ENCODE peak calls at places on chromosomes 12 and 14, in six cellular contexts. Q is transverse colon, G is mucosa of descending colon, P is lower lobe of right lung, V is left ventricle myocardium inferior, U is uterus. J is an unnamed sample.

GRCh38 chr14:67575684-67576083 is 24.4 kb downstream of the PIGH start:
- DNase-seq in V (no peak), Q (no peak), U (no peak), P (peak; percentile 45), G (no peak), J (peak; percentile 59)

GRCh38 chr14:78170203-78170602 is at the start of gene NRXN3:
- DNase-seq in U (no peak), G (peak; percentile 23), Q (peak; percentile 8), P (no peak), V (no peak), J (peak; percentile 4)

GRCh38 chr14:77203611-77204456 is 22.2 kb downstream of the TMEM63C start:
- DNase-seq in V (no peak), P (no peak), U (no peak), Q (no peak), G (no peak), J (no peak)

GRCh38 chr14:64704145-64704742 is at the start of gene PLEKHG3:
- DNase-seq in V (peak; percentile 85), G (peak; percentile 93), U (peak; percentile 87), Q (peak; percentile 90), P (peak; percentile 84), J (peak; percentile 69)

GRCh38 chr12:88639361-88639760 is 59.1 kb upstream of the KITLG start:
- DNase-seq in U (no peak), G (no peak), P (no peak), V (no peak), Q (no peak), J (no peak)

GRCh38 chr14:99732436-99733220 is 48.5 kb downstream of the CYP46A1 start:
- DNase-seq in P (peak; percentile 43), U (peak; percentile 14), V (peak; percentile 16), G (peak; percentile 23), Q (peak; percentile 6), J (no peak)

GRCh38 chr14:103625361-103626095 is 3.5 kb upstream of the KLC1 start:
- DNase-seq in V (no peak), P (no peak), Q (peak; percentile 22), G (no peak), U (no peak), J (no peak)

GRCh38 chr12:89154743-89155530 is 197.4 kb downstream of the DUSP6 start:
- DNase-seq in U (no peak), G (no peak), Q (no peak), P (no peak), V (no peak), J (no peak)

GRCh38 chr12:128637616-128638606 is 185.8 kb downstream of the SLC15A4 start:
- DNase-seq in G (no peak), P (no peak), Q (no peak), U (no peak), V (no peak), J (no peak)

GRCh38 chr14:74911704-74912103 is 11.4 kb downstream of the RPS6KL1 start:
- DNase-seq in U (no peak), Q (no peak), P (no peak), G (no peak), V (no peak), J (peak; percentile 12)

GRCh38 chr12:130879781-130880389 is 8.0 kb downstream of the RAN start:
- DNase-seq in P (no peak), V (no peak), Q (no peak), U (no peak), G (no peak), J (no peak)

GRCh38 chr12:89051065-89051677 is 301.1 kb downstream of the DUSP6 start:
- DNase-seq in G (no peak), V (no peak), U (no peak), P (no peak), Q (no peak), J (peak; percentile 78)

GRCh38 chr12:59164991-59165718 is 244.9 kb upstream of the LRIG3 start:
- DNase-seq in U (no peak), V (no peak), Q (no peak), P (no peak), G (no peak), J (peak; percentile 59)

GRCh38 chr12:66883545-66883944 is 204.7 kb upstream of the GRIP1 start:
- DNase-seq in Q (no peak), V (no peak), U (no peak), P (no peak), G (no peak), J (no peak)

GRCh38 chr14:21032326-21033154 is 2.1 kb downstream of the RNASE13 start:
- DNase-seq in Q (no peak), U (no peak), P (no peak), G (no peak), V (no peak), J (no peak)

GRCh38 chr12:26156201-26156871 is 31.5 kb upstream of the BHLHE41 start:
- DNase-seq in V (no peak), P (no peak), U (no peak), Q (peak; percentile 33), G (no peak), J (no peak)

GRCh38 chr12:50603817-50604639 is 99.2 kb downstream of the DIP2B start:
- DNase-seq in V (no peak), U (peak; percentile 31), G (no peak), Q (no peak), P (no peak), J (no peak)

GRCh38 chr12:53219116-53219955 is 12.3 kb upstream of the ITGB7 start:
- DNase-seq in P (peak; percentile 60), U (no peak), G (peak; percentile 70), Q (no peak), V (peak; percentile 51), J (no peak)

GRCh38 chr14:36517242-36518030 is 2.6 kb downstream of the NKX2-1 start:
- DNase-seq in Q (no peak), V (no peak), G (no peak), P (peak; percentile 55), U (no peak), J (no peak)

GRCh38 chr12:59040043-59040442 is 119.7 kb upstream of the LRIG3 start:
- DNase-seq in Q (no peak), V (no peak), P (no peak), G (no peak), U (no peak), J (peak; percentile 59)

GRCh38 chr14:76780360-76780759 is 19.1 kb downstream of the VASH1 start:
- DNase-seq in U (no peak), Q (no peak), V (no peak), G (no peak), P (no peak), J (no peak)

GRCh38 chr14:72600551-72601330 is 293.2 kb downstream of the DPF3 start:
- DNase-seq in V (no peak), G (no peak), U (no peak), Q (no peak), P (no peak), J (no peak)

GRCh38 chr14:94104731-94105130 is 5.8 kb upstream of the IFI27 start:
- DNase-seq in Q (no peak), P (no peak), V (no peak), G (no peak), U (no peak), J (no peak)

GRCh38 chr12:132814232-132814631 is 14.4 kb downstream of the GOLGA3 start:
- DNase-seq in V (no peak), Q (no peak), G (no peak), U (no peak), P (no peak), J (no peak)
- H3K36me3 ChIP-seq in V (peaks cover 80% of the 10 kb centered on the region), Q (peaks cover 4% of the 10 kb centered on the region), G (peaks cover 20% of the 10 kb centered on the region), U (no peaks in the 10 kb centered on the region), P (peaks cover 83% of the 10 kb centered on the region), J (peaks cover 23% of the 10 kb centered on the region)

GRCh38 chr14:68975667-68976066 is 3.4 kb downstream of the ACTN1 start:
- DNase-seq in V (no peak), P (no peak), Q (no peak), G (no peak), U (peak; percentile 70), J (peak; percentile 91)
- TF ChIP-seq CTCF in V (no peak), P (no peak), Q (no peak), G (no peak), U (no peak), J (no peak)

GRCh38 chr14:24080888-24081738 is 9.8 kb downstream of the CPNE6 start:
- DNase-seq in Q (peak; percentile 85), G (peak; percentile 88), P (peak; percentile 82), U (peak; percentile 32), V (peak; percentile 35), J (peak; percentile 28)

GRCh38 chr14:24078146-24078545 is 6.8 kb downstream of the CPNE6 start:
- DNase-seq in P (no peak), Q (no peak), G (no peak), V (no peak), U (no peak), J (no peak)

GRCh38 chr14:24081739-24082204 is 10.4 kb downstream of the CPNE6 start:
- DNase-seq in Q (no peak), V (no peak), U (no peak), G (no peak), P (no peak), J (no peak)

GRCh38 chr14:24079521-24080141 is 8.3 kb downstream of the CPNE6 start:
- DNase-seq in V (no peak), U (no peak), Q (no peak), G (no peak), P (no peak), J (no peak)

GRCh38 chr14:24080142-24080530 is 8.8 kb downstream of the CPNE6 start:
- DNase-seq in Q (no peak), G (no peak), U (no peak), V (no peak), P (no peak), J (no peak)
- H3K4me3 ChIP-seq in Q (no peak overlapping the region), G (no peak overlapping the region), U (no peak overlapping the region), V (no peak overlapping the region), P (no peak overlapping the region), J (no peak overlapping the region)

DNA sequence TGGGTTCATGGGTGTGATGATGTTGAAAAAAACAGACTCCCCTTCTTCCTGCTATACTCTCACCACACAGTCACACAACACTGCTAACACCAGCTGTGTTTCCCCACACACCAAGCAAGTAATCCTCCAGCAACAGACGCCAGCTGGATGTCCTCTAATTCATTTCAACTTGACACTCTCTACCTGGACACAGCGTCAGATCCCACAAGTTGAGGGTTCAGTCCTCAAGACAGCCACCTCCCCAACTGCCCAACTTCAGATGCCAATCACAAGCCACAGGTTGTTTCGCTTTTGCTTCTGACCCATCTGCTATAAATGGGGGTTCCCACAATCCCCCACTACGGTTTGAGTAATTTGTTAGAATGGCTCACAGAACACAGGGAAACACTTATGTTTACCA is 49.3 kb downstream of the TMEM30B start:
- DNase-seq in U (no peak), G (no peak), V (no peak), P (no peak), Q (no peak), J (no peak)
- H3K36me3 ChIP-seq in U (no peaks in the 10 kb centered on the region), G (no peaks in the 10 kb centered on the region), V (no peaks in the 10 kb centered on the region), P (no peaks in the 10 kb centered on the region), Q (no peaks in the 10 kb centered on the region), J (no peaks in the 10 kb centered on the region)